ENCODE peak calls at places on chromosome 22, in nine cellular contexts. One of them, this sample, is unnamed.

GRCh38 chr22:19291580-19292261 is at the start of gene CLTCL1:
- DNase-seq in stimulated activated CD4-positive, alpha-beta T cell treated with anti-CD3 and anti-CD28 coated beads, Interleukin-2, amount 100 ng/mL, for 24 hours: peak
- DNase-seq in EL: peak
- DNase-seq in HT-29: no peak
- DNase-seq in sigmoid colon: peak
- DNase-seq in HTR-8/SVneo: peak
- DNase-seq in AG10803: peak
- DNase-seq in astrocyte of the spinal cord: peak
- DNase-seq in NCI-H1092 treated with DMSO at 0.1 percent for 48 hours: peak
- DNase-seq in this sample: peak

GRCh38 chr22:44214187-44214586 is 33.5 kb downstream of the PARVG start:
- DNase-seq in stimulated activated CD4-positive, alpha-beta T cell treated with anti-CD3 and anti-CD28 coated beads, Interleukin-2, amount 100 ng/mL, for 24 hours: no peak
- DNase-seq in EL: no peak
- DNase-seq in HT-29: no peak
- DNase-seq in sigmoid colon: no peak
- DNase-seq in HTR-8/SVneo: no peak
- DNase-seq in AG10803: no peak
- DNase-seq in astrocyte of the spinal cord: no peak
- DNase-seq in NCI-H1092 treated with DMSO at 0.1 percent for 48 hours: no peak
- DNase-seq in this sample: no peak

GRCh38 chr22:17592201-17592600 is 28.9 kb downstream of the SLC25A18 start:
- DNase-seq in stimulated activated CD4-positive, alpha-beta T cell treated with anti-CD3 and anti-CD28 coated beads, Interleukin-2, amount 100 ng/mL, for 24 hours: no peak
- DNase-seq in EL: no peak
- DNase-seq in HT-29: no peak
- DNase-seq in sigmoid colon: peak
- DNase-seq in HTR-8/SVneo: no peak
- DNase-seq in AG10803: no peak
- DNase-seq in astrocyte of the spinal cord: no peak
- DNase-seq in NCI-H1092 treated with DMSO at 0.1 percent for 48 hours: no peak
- DNase-seq in this sample: no peak

GRCh38 chr22:17974703-17975372 is 49.5 kb downstream of the MICAL3 start:
- DNase-seq in stimulated activated CD4-positive, alpha-beta T cell treated with anti-CD3 and anti-CD28 coated beads, Interleukin-2, amount 100 ng/mL, for 24 hours: no peak
- DNase-seq in EL: no peak
- DNase-seq in HT-29: no peak
- DNase-seq in sigmoid colon: no peak
- DNase-seq in HTR-8/SVneo: no peak
- DNase-seq in AG10803: no peak
- DNase-seq in astrocyte of the spinal cord: no peak
- DNase-seq in NCI-H1092 treated with DMSO at 0.1 percent for 48 hours: no peak
- DNase-seq in this sample: no peak

GRCh38 chr22:26766510-26767350 is 109.3 kb downstream of the MIAT start:
- DNase-seq in stimulated activated CD4-positive, alpha-beta T cell treated with anti-CD3 and anti-CD28 coated beads, Interleukin-2, amount 100 ng/mL, for 24 hours: no peak
- DNase-seq in EL: no peak
- DNase-seq in HT-29: no peak
- DNase-seq in sigmoid colon: no peak
- DNase-seq in HTR-8/SVneo: no peak
- DNase-seq in AG10803: no peak
- DNase-seq in astrocyte of the spinal cord: no peak
- DNase-seq in NCI-H1092 treated with DMSO at 0.1 percent for 48 hours: no peak
- DNase-seq in this sample: no peak

GRCh38 chr22:44336962-44337657 is 24.4 kb upstream of the SHISAL1 start:
- DNase-seq in stimulated activated CD4-positive, alpha-beta T cell treated with anti-CD3 and anti-CD28 coated beads, Interleukin-2, amount 100 ng/mL, for 24 hours: no peak
- DNase-seq in EL: no peak
- DNase-seq in HT-29: no peak
- DNase-seq in sigmoid colon: peak
- DNase-seq in HTR-8/SVneo: no peak
- DNase-seq in AG10803: no peak
- DNase-seq in astrocyte of the spinal cord: no peak
- DNase-seq in NCI-H1092 treated with DMSO at 0.1 percent for 48 hours: no peak
- DNase-seq in this sample: no peak

GRCh38 chr22:50089231-50090140 is at the start of gene MOV10L1:
- DNase-seq in stimulated activated CD4-positive, alpha-beta T cell treated with anti-CD3 and anti-CD28 coated beads, Interleukin-2, amount 100 ng/mL, for 24 hours: no peak
- DNase-seq in EL: no peak
- DNase-seq in HT-29: no peak
- DNase-seq in sigmoid colon: no peak
- DNase-seq in HTR-8/SVneo: no peak
- DNase-seq in AG10803: peak
- DNase-seq in astrocyte of the spinal cord: peak
- DNase-seq in NCI-H1092 treated with DMSO at 0.1 percent for 48 hours: no peak
- DNase-seq in this sample: no peak

GRCh38 chr22:43270314-43270908 is 72.8 kb downstream of the SCUBE1 start:
- DNase-seq in stimulated activated CD4-positive, alpha-beta T cell treated with anti-CD3 and anti-CD28 coated beads, Interleukin-2, amount 100 ng/mL, for 24 hours: no peak
- DNase-seq in EL: peak
- DNase-seq in HT-29: no peak
- DNase-seq in sigmoid colon: no peak
- DNase-seq in HTR-8/SVneo: no peak
- DNase-seq in AG10803: no peak
- DNase-seq in astrocyte of the spinal cord: no peak
- DNase-seq in NCI-H1092 treated with DMSO at 0.1 percent for 48 hours: no peak
- DNase-seq in this sample: no peak

GRCh38 chr22:24772493-24773220 is 1.9 kb downstream of the PIWIL3 start:
- DNase-seq in stimulated activated CD4-positive, alpha-beta T cell treated with anti-CD3 and anti-CD28 coated beads, Interleukin-2, amount 100 ng/mL, for 24 hours: no peak
- DNase-seq in EL: peak
- DNase-seq in HT-29: peak
- DNase-seq in sigmoid colon: no peak
- DNase-seq in HTR-8/SVneo: peak
- DNase-seq in AG10803: peak
- DNase-seq in astrocyte of the spinal cord: peak
- DNase-seq in NCI-H1092 treated with DMSO at 0.1 percent for 48 hours: peak
- DNase-seq in this sample: peak

GRCh38 chr22:33654173-33654890 is 265.9 kb downstream of the LARGE1 start:
- DNase-seq in stimulated activated CD4-positive, alpha-beta T cell treated with anti-CD3 and anti-CD28 coated beads, Interleukin-2, amount 100 ng/mL, for 24 hours: no peak
- DNase-seq in EL: no peak
- DNase-seq in HT-29: peak
- DNase-seq in sigmoid colon: no peak
- DNase-seq in HTR-8/SVneo: no peak
- DNase-seq in AG10803: no peak
- DNase-seq in astrocyte of the spinal cord: no peak
- DNase-seq in NCI-H1092 treated with DMSO at 0.1 percent for 48 hours: no peak
- DNase-seq in this sample: peak

GRCh38 chr22:47153854-47154542 is 391.5 kb downstream of the TBC1D22A start:
- DNase-seq in stimulated activated CD4-positive, alpha-beta T cell treated with anti-CD3 and anti-CD28 coated beads, Interleukin-2, amount 100 ng/mL, for 24 hours: no peak
- DNase-seq in EL: no peak
- DNase-seq in HT-29: no peak
- DNase-seq in sigmoid colon: no peak
- DNase-seq in HTR-8/SVneo: no peak
- DNase-seq in AG10803: no peak
- DNase-seq in astrocyte of the spinal cord: no peak
- DNase-seq in NCI-H1092 treated with DMSO at 0.1 percent for 48 hours: no peak
- DNase-seq in this sample: no peak

GRCh38 chr22:44697423-44698179 is 4.4 kb upstream of the PRR5 start:
- DNase-seq in stimulated activated CD4-positive, alpha-beta T cell treated with anti-CD3 and anti-CD28 coated beads, Interleukin-2, amount 100 ng/mL, for 24 hours: peak
- DNase-seq in EL: peak
- DNase-seq in HT-29: peak
- DNase-seq in sigmoid colon: peak
- DNase-seq in HTR-8/SVneo: peak
- DNase-seq in AG10803: peak
- DNase-seq in astrocyte of the spinal cord: peak
- DNase-seq in NCI-H1092 treated with DMSO at 0.1 percent for 48 hours: no peak
- DNase-seq in this sample: peak

GRCh38 chr22:17970205-17970708 is 54.1 kb downstream of the MICAL3 start:
- DNase-seq in stimulated activated CD4-positive, alpha-beta T cell treated with anti-CD3 and anti-CD28 coated beads, Interleukin-2, amount 100 ng/mL, for 24 hours: no peak
- DNase-seq in EL: peak
- DNase-seq in HT-29: no peak
- DNase-seq in sigmoid colon: no peak
- DNase-seq in HTR-8/SVneo: peak
- DNase-seq in AG10803: no peak
- DNase-seq in astrocyte of the spinal cord: peak
- DNase-seq in NCI-H1092 treated with DMSO at 0.1 percent for 48 hours: no peak
- DNase-seq in this sample: no peak

GRCh38 chr22:38832005-38832978 is 11.5 kb downstream of the NPTXR start:
- DNase-seq in stimulated activated CD4-positive, alpha-beta T cell treated with anti-CD3 and anti-CD28 coated beads, Interleukin-2, amount 100 ng/mL, for 24 hours: no peak
- DNase-seq in EL: no peak
- DNase-seq in HT-29: no peak
- DNase-seq in sigmoid colon: peak
- DNase-seq in HTR-8/SVneo: no peak
- DNase-seq in AG10803: no peak
- DNase-seq in astrocyte of the spinal cord: no peak
- DNase-seq in NCI-H1092 treated with DMSO at 0.1 percent for 48 hours: peak
- DNase-seq in this sample: no peak

GRCh38 chr22:30481711-30482110 is 9.9 kb upstream of the SEC14L3 start:
- DNase-seq in stimulated activated CD4-positive, alpha-beta T cell treated with anti-CD3 and anti-CD28 coated beads, Interleukin-2, amount 100 ng/mL, for 24 hours: no peak
- DNase-seq in EL: peak
- DNase-seq in HT-29: no peak
- DNase-seq in sigmoid colon: no peak
- DNase-seq in HTR-8/SVneo: peak
- DNase-seq in AG10803: peak
- DNase-seq in astrocyte of the spinal cord: no peak
- DNase-seq in NCI-H1092 treated with DMSO at 0.1 percent for 48 hours: no peak
- DNase-seq in this sample: no peak

GRCh38 chr22:25475554-25476022 is 88.9 kb upstream of the GRK3 start:
- DNase-seq in stimulated activated CD4-positive, alpha-beta T cell treated with anti-CD3 and anti-CD28 coated beads, Interleukin-2, amount 100 ng/mL, for 24 hours: no peak
- DNase-seq in EL: no peak
- DNase-seq in HT-29: peak
- DNase-seq in sigmoid colon: peak
- DNase-seq in HTR-8/SVneo: no peak
- DNase-seq in AG10803: peak
- DNase-seq in astrocyte of the spinal cord: peak
- DNase-seq in NCI-H1092 treated with DMSO at 0.1 percent for 48 hours: peak
- DNase-seq in this sample: no peak

GRCh38 chr22:25187469-25187868 is 12.2 kb upstream of the CRYBB3 start:
- DNase-seq in stimulated activated CD4-positive, alpha-beta T cell treated with anti-CD3 and anti-CD28 coated beads, Interleukin-2, amount 100 ng/mL, for 24 hours: no peak
- DNase-seq in EL: no peak
- DNase-seq in HT-29: no peak
- DNase-seq in sigmoid colon: no peak
- DNase-seq in HTR-8/SVneo: no peak
- DNase-seq in AG10803: no peak
- DNase-seq in astrocyte of the spinal cord: no peak
- DNase-seq in NCI-H1092 treated with DMSO at 0.1 percent for 48 hours: no peak
- DNase-seq in this sample: no peak

GRCh38 chr22:35140879-35141745 is 75.2 kb downstream of the ISX start:
- DNase-seq in stimulated activated CD4-positive, alpha-beta T cell treated with anti-CD3 and anti-CD28 coated beads, Interleukin-2, amount 100 ng/mL, for 24 hours: no peak
- DNase-seq in EL: peak
- DNase-seq in HT-29: no peak
- DNase-seq in sigmoid colon: no peak
- DNase-seq in HTR-8/SVneo: no peak
- DNase-seq in AG10803: no peak
- DNase-seq in astrocyte of the spinal cord: no peak
- DNase-seq in NCI-H1092 treated with DMSO at 0.1 percent for 48 hours: peak
- DNase-seq in this sample: no peak

GRCh38 chr22:35328472-35328885 is 28.8 kb downstream of the TOM1 start:
- DNase-seq in stimulated activated CD4-positive, alpha-beta T cell treated with anti-CD3 and anti-CD28 coated beads, Interleukin-2, amount 100 ng/mL, for 24 hours: no peak
- DNase-seq in EL: no peak
- DNase-seq in HT-29: no peak
- DNase-seq in sigmoid colon: peak
- DNase-seq in HTR-8/SVneo: no peak
- DNase-seq in AG10803: no peak
- DNase-seq in astrocyte of the spinal cord: no peak
- DNase-seq in NCI-H1092 treated with DMSO at 0.1 percent for 48 hours: no peak
- DNase-seq in this sample: no peak

GRCh38 chr22:50242406-50242949 is 2.3 kb downstream of the TUBGCP6 start:
- DNase-seq in stimulated activated CD4-positive, alpha-beta T cell treated with anti-CD3 and anti-CD28 coated beads, Interleukin-2, amount 100 ng/mL, for 24 hours: no peak
- DNase-seq in EL: no peak
- DNase-seq in HT-29: no peak
- DNase-seq in sigmoid colon: no peak
- DNase-seq in HTR-8/SVneo: no peak
- DNase-seq in AG10803: no peak
- DNase-seq in astrocyte of the spinal cord: no peak
- DNase-seq in NCI-H1092 treated with DMSO at 0.1 percent for 48 hours: no peak
- DNase-seq in this sample: no peak

GRCh38 chr22:50502628-50503474 is 4.7 kb downstream of the LMF2 start:
- DNase-seq in stimulated activated CD4-positive, alpha-beta T cell treated with anti-CD3 and anti-CD28 coated beads, Interleukin-2, amount 100 ng/mL, for 24 hours: no peak
- DNase-seq in EL: no peak
- DNase-seq in HT-29: no peak
- DNase-seq in sigmoid colon: no peak
- DNase-seq in HTR-8/SVneo: no peak
- DNase-seq in AG10803: no peak
- DNase-seq in astrocyte of the spinal cord: no peak
- DNase-seq in NCI-H1092 treated with DMSO at 0.1 percent for 48 hours: no peak
- DNase-seq in this sample: no peak

GRCh38 chr22:47899894-47900293 is 1137.4 kb downstream of the TBC1D22A start:
- DNase-seq in stimulated activated CD4-positive, alpha-beta T cell treated with anti-CD3 and anti-CD28 coated beads, Interleukin-2, amount 100 ng/mL, for 24 hours: no peak
- DNase-seq in EL: no peak
- DNase-seq in HT-29: no peak
- DNase-seq in sigmoid colon: no peak
- DNase-seq in HTR-8/SVneo: no peak
- DNase-seq in AG10803: no peak
- DNase-seq in astrocyte of the spinal cord: no peak
- DNase-seq in NCI-H1092 treated with DMSO at 0.1 percent for 48 hours: no peak
- DNase-seq in this sample: no peak

GRCh38 chr22:38086001-38086845 is 2.2 kb upstream of the SLC16A8 start:
- DNase-seq in stimulated activated CD4-positive, alpha-beta T cell treated with anti-CD3 and anti-CD28 coated beads, Interleukin-2, amount 100 ng/mL, for 24 hours: no peak
- DNase-seq in EL: no peak
- DNase-seq in HT-29: no peak
- DNase-seq in sigmoid colon: no peak
- DNase-seq in HTR-8/SVneo: no peak
- DNase-seq in AG10803: no peak
- DNase-seq in astrocyte of the spinal cord: no peak
- DNase-seq in NCI-H1092 treated with DMSO at 0.1 percent for 48 hours: no peak
- DNase-seq in this sample: no peak

GRCh38 chr22:41286639-41287091 is 678 bp upstream of the RANGAP1 start:
- DNase-seq in stimulated activated CD4-positive, alpha-beta T cell treated with anti-CD3 and anti-CD28 coated beads, Interleukin-2, amount 100 ng/mL, for 24 hours: peak
- DNase-seq in EL: peak
- DNase-seq in HT-29: no peak
- DNase-seq in sigmoid colon: no peak
- DNase-seq in HTR-8/SVneo: no peak
- DNase-seq in AG10803: peak
- DNase-seq in astrocyte of the spinal cord: no peak
- DNase-seq in NCI-H1092 treated with DMSO at 0.1 percent for 48 hours: no peak
- DNase-seq in this sample: peak

GRCh38 chr22:22576244-22576988 is 17.4 kb upstream of the PRAME start:
- DNase-seq in stimulated activated CD4-positive, alpha-beta T cell treated with anti-CD3 and anti-CD28 coated beads, Interleukin-2, amount 100 ng/mL, for 24 hours: peak
- DNase-seq in EL: peak
- DNase-seq in HT-29: peak
- DNase-seq in sigmoid colon: no peak
- DNase-seq in HTR-8/SVneo: peak
- DNase-seq in AG10803: peak
- DNase-seq in astrocyte of the spinal cord: peak
- DNase-seq in NCI-H1092 treated with DMSO at 0.1 percent for 48 hours: peak
- DNase-seq in this sample: peak

GRCh38 chr22:39960791-39961746 is 872 bp downstream of the TMA7B start:
- DNase-seq in stimulated activated CD4-positive, alpha-beta T cell treated with anti-CD3 and anti-CD28 coated beads, Interleukin-2, amount 100 ng/mL, for 24 hours: peak
- DNase-seq in EL: peak
- DNase-seq in HT-29: no peak
- DNase-seq in sigmoid colon: no peak
- DNase-seq in HTR-8/SVneo: peak
- DNase-seq in AG10803: peak
- DNase-seq in astrocyte of the spinal cord: peak
- DNase-seq in NCI-H1092 treated with DMSO at 0.1 percent for 48 hours: no peak
- DNase-seq in this sample: no peak

GRCh38 chr22:43572710-43573109 is 160.9 kb downstream of the MPPED1 start:
- DNase-seq in stimulated activated CD4-positive, alpha-beta T cell treated with anti-CD3 and anti-CD28 coated beads, Interleukin-2, amount 100 ng/mL, for 24 hours: no peak
- DNase-seq in EL: no peak
- DNase-seq in HT-29: no peak
- DNase-seq in sigmoid colon: no peak
- DNase-seq in HTR-8/SVneo: no peak
- DNase-seq in AG10803: no peak
- DNase-seq in astrocyte of the spinal cord: no peak
- DNase-seq in NCI-H1092 treated with DMSO at 0.1 percent for 48 hours: no peak
- DNase-seq in this sample: no peak

GRCh38 chr22:43413826-43414225 is 2.0 kb downstream of the MPPED1 start:
- DNase-seq in stimulated activated CD4-positive, alpha-beta T cell treated with anti-CD3 and anti-CD28 coated beads, Interleukin-2, amount 100 ng/mL, for 24 hours: no peak
- DNase-seq in EL: no peak
- DNase-seq in HT-29: no peak
- DNase-seq in sigmoid colon: no peak
- DNase-seq in HTR-8/SVneo: no peak
- DNase-seq in AG10803: no peak
- DNase-seq in astrocyte of the spinal cord: no peak
- DNase-seq in NCI-H1092 treated with DMSO at 0.1 percent for 48 hours: no peak
- DNase-seq in this sample: no peak

GRCh38 chr22:23763579-23764331 is 965 bp downstream of the C22orf15 start:
- DNase-seq in stimulated activated CD4-positive, alpha-beta T cell treated with anti-CD3 and anti-CD28 coated beads, Interleukin-2, amount 100 ng/mL, for 24 hours: peak
- DNase-seq in EL: no peak
- DNase-seq in HT-29: no peak
- DNase-seq in sigmoid colon: no peak
- DNase-seq in HTR-8/SVneo: no peak
- DNase-seq in AG10803: no peak
- DNase-seq in astrocyte of the spinal cord: no peak
- DNase-seq in NCI-H1092 treated with DMSO at 0.1 percent for 48 hours: no peak
- DNase-seq in this sample: no peak

GRCh38 chr22:45007247-45007945 is 2.4 kb downstream of the PHF21B start:
- DNase-seq in stimulated activated CD4-positive, alpha-beta T cell treated with anti-CD3 and anti-CD28 coated beads, Interleukin-2, amount 100 ng/mL, for 24 hours: no peak
- DNase-seq in EL: peak
- DNase-seq in HT-29: no peak
- DNase-seq in sigmoid colon: no peak
- DNase-seq in HTR-8/SVneo: peak
- DNase-seq in AG10803: no peak
- DNase-seq in astrocyte of the spinal cord: peak
- DNase-seq in NCI-H1092 treated with DMSO at 0.1 percent for 48 hours: no peak
- DNase-seq in this sample: no peak

GRCh38 chr22:23325183-23325582 is 144.9 kb downstream of the BCR start:
- DNase-seq in stimulated activated CD4-positive, alpha-beta T cell treated with anti-CD3 and anti-CD28 coated beads, Interleukin-2, amount 100 ng/mL, for 24 hours: no peak
- DNase-seq in EL: no peak
- DNase-seq in HT-29: no peak
- DNase-seq in sigmoid colon: no peak
- DNase-seq in HTR-8/SVneo: no peak
- DNase-seq in AG10803: no peak
- DNase-seq in astrocyte of the spinal cord: no peak
- DNase-seq in NCI-H1092 treated with DMSO at 0.1 percent for 48 hours: no peak
- DNase-seq in this sample: no peak

This sample was measured in LoVo.